ENCODE peak calls at places on chromosomes 16 and 17, in eight cellular contexts. O is uterus, R is BJ, H is thoracic aorta, T is OCI-LY7, N is mucosa of descending colon, L is mammary epithelial cell, I is K562. Q is an unnamed sample. For H3K36me3, the result is how much of the 10 kb centered on the place peaks cover.

GRCh38 chr16:71353736-71354135 is 4.8 kb upstream of the CALB2 start:
- DNase-seq in N (no peak), H (no peak), O (no peak), L (no peak), R (no peak), T (no peak), I (no peak), Q (no peak)

GRCh38 chr17:149231-149630 is 11.9 kb downstream of the SCGB1C2 start:
- DNase-seq in R (no peak), H (no peak), I (no peak), N (no peak), T (no peak), O (no peak), L (no peak), Q (no peak)

GRCh38 chr17:82866521-82867214 is 26.8 kb upstream of the ZNF750 start:
- DNase-seq in O (peak), L (no peak), R (no peak), N (peak), I (no peak), H (no peak), T (no peak), Q (no peak)

GRCh38 chr17:44310188-44310587 is 1.8 kb downstream of the RUNDC3A start:
- DNase-seq in N (no peak), T (no peak), R (no peak), O (no peak), I (no peak), H (no peak), L (no peak), Q (no peak)

GRCh38 chr16:9159839-9160550 is 68.6 kb downstream of the HAPSTR1 start:
- DNase-seq in I (peak), H (no peak), N (no peak), R (no peak), T (peak), L (peak), O (peak), Q (no peak)

GRCh38 chr17:79970576-79971068 is 65.0 kb downstream of the TBC1D16 start:
- DNase-seq in N (peak), R (no peak), O (peak), I (no peak), T (peak), H (no peak), L (peak), Q (no peak)

GRCh38 chr17:50079334-50080095 is 15.6 kb upstream of the PDK2 start:
- DNase-seq in H (no peak), N (peak), I (peak), R (no peak), L (peak), O (no peak), T (peak), Q (no peak)

GRCh38 chr17:52681486-52681885 is 523.0 kb upstream of the CA10 start:
- DNase-seq in N (no peak), L (no peak), H (no peak), I (no peak), T (no peak), R (no peak), O (no peak), Q (no peak)

GRCh38 chr17:68576811-68577551 is 24.2 kb downstream of the FAM20A start:
- DNase-seq in H (no peak), R (peak), N (no peak), O (peak), T (peak), L (no peak), I (no peak), Q (no peak)

GRCh38 chr17:41717408-41718286 is 5.5 kb downstream of the GAST start:
- DNase-seq in T (no peak), N (no peak), I (no peak), L (peak), H (no peak), O (no peak), R (no peak), Q (no peak)

GRCh38 chr16:53433930-53434435 is 288 bp upstream of the RBL2 start:
- DNase-seq in R (no peak), I (no peak), L (no peak), N (no peak), O (no peak), T (peak), H (no peak), Q (no peak)

GRCh38 chr16:84585886-84586285 is 32.0 kb downstream of the COTL1 start:
- DNase-seq in N (peak), R (no peak), T (peak), H (no peak), L (no peak), I (peak), O (no peak), Q (no peak)

GRCh38 chr16:85471469-85472431 is 141.4 kb upstream of the GSE1 start:
- DNase-seq in N (peak), O (no peak), L (peak), R (no peak), I (no peak), T (peak), H (no peak), Q (no peak)

GRCh38 chr17:65660947-65661346 is 99.5 kb upstream of the AXIN2 start:
- DNase-seq in I (peak), R (peak), N (no peak), H (no peak), O (no peak), L (no peak), T (no peak), Q (no peak)

GRCh38 chr16:24075929-24076716 is 180.0 kb upstream of the CACNG3 start:
- DNase-seq in T (peak), L (peak), I (peak), R (no peak), H (no peak), N (no peak), O (no peak), Q (peak)

GRCh38 chr17:12859520-12859919 is 70.2 kb downstream of the ARHGAP44 start:
- DNase-seq in R (no peak), I (no peak), T (no peak), L (no peak), O (no peak), N (no peak), H (no peak), Q (peak)

GRCh38 chr17:47310186-47310733 is 13.5 kb upstream of the EFCAB13 start:
- DNase-seq in H (no peak), L (no peak), N (no peak), I (no peak), O (no peak), R (no peak), T (no peak), Q (no peak)

GRCh38 chr16:13902677-13903076 is 17.3 kb upstream of the ERCC4 start:
- DNase-seq in N (no peak), R (no peak), I (no peak), T (no peak), L (no peak), H (no peak), O (no peak), Q (no peak)

GRCh38 chr16:50021509-50021908 is 3.5 kb upstream of the CNEP1R1 start:
- DNase-seq in H (no peak), N (no peak), O (no peak), L (peak), T (peak), I (no peak), R (no peak), Q (no peak)

GRCh38 chr17:43337684-43338428 is 60.9 kb upstream of the ARL4D start:
- DNase-seq in O (no peak), N (no peak), I (no peak), L (no peak), T (no peak), H (no peak), R (no peak), Q (no peak)

GRCh38 chr16:57111420-57111819 is 19.0 kb downstream of the CPNE2 start:
- DNase-seq in I (no peak), L (no peak), N (no peak), O (no peak), H (no peak), T (no peak), R (no peak), Q (no peak)

GRCh38 chr17:38352245-38353083 is 820 bp downstream of the SOCS7 start:
- DNase-seq in I (peak), N (no peak), H (no peak), O (peak), T (peak), R (no peak), L (peak), Q (peak)

GRCh38 chr17:45873728-45874127 is 20.6 kb upstream of the MAPT start:
- DNase-seq in R (no peak), H (no peak), O (no peak), T (no peak), L (no peak), N (no peak), I (no peak), Q (no peak)

GRCh38 chr16:74742051-74742481 is 32.6 kb downstream of the FA2H start:
- DNase-seq in T (no peak), L (no peak), O (no peak), R (no peak), I (no peak), H (no peak), N (no peak), Q (no peak)

GRCh38 chr16:63596716-63597115 is 1525.1 kb downstream of the CDH11 start:
- DNase-seq in H (no peak), I (no peak), L (no peak), R (no peak), N (no peak), T (no peak), O (no peak), Q (no peak)

GRCh38 chr17:81481011-81481799 is 31.4 kb downstream of the ACTG1 start:
- DNase-seq in N (no peak), I (peak), L (no peak), O (peak), H (no peak), T (no peak), R (no peak), Q (no peak)

GRCh38 chr16:67892375-67892774 is 679 bp upstream of the PSKH1 start:
- DNase-seq in L (no peak), T (no peak), O (no peak), I (no peak), R (no peak), N (no peak), H (no peak), Q (no peak)

GRCh38 chr17:42422958-42423712 is at the start of gene CAVIN1:
- DNase-seq in T (no peak), N (peak), H (peak), I (peak), L (peak), R (peak), O (peak), Q (no peak)

GRCh38 chr17:35227546-35227945 is 15.3 kb upstream of the SLFN5 start:
- DNase-seq in H (no peak), N (no peak), L (no peak), R (no peak), O (no peak), T (no peak), I (no peak), Q (no peak)

GRCh38 chr16:85524630-85525463 is 88.3 kb upstream of the GSE1 start:
- DNase-seq in T (peak), R (no peak), O (no peak), L (peak), N (no peak), I (no peak), H (no peak), Q (no peak)

GRCh38 chr17:37608369-37609169 is 649 bp downstream of the SYNRG start:
- DNase-seq in T (peak), H (peak), N (no peak), O (no peak), L (peak), R (no peak), I (no peak), Q (peak)

GRCh38 chr16:47713225-47713595 is 252.1 kb downstream of the PHKB start:
- DNase-seq in N (no peak), R (peak), L (peak), T (no peak), O (no peak), H (no peak), I (no peak), Q (peak)
- H3K4me3 ChIP-seq in N (no peak), R (no peak), L (no peak), T (no peak), O (no peak), H (no peak), I (no peak), Q (no peak)

GRCh38 chr17:18241229-18241871 is 15.9 kb downstream of the LLGL1 start:
- DNase-seq in I (no peak), T (no peak), N (no peak), R (no peak), H (no peak), L (no peak), O (no peak), Q (no peak)

GRCh38 chr17:18236494-18236893 is 11.1 kb downstream of the LLGL1 start:
- DNase-seq in O (no peak), R (no peak), N (no peak), I (no peak), L (no peak), T (no peak), H (no peak), Q (no peak)

GRCh38 chr17:18237461-18237860 is 12.0 kb downstream of the LLGL1 start:
- DNase-seq in R (no peak), N (no peak), L (no peak), H (no peak), T (no peak), O (no peak), I (no peak), Q (no peak)

GRCh38 chr17:18238299-18238698 is 12.9 kb downstream of the LLGL1 start:
- DNase-seq in N (no peak), L (no peak), T (no peak), H (no peak), I (no peak), R (no peak), O (no peak), Q (no peak)

DNA sequence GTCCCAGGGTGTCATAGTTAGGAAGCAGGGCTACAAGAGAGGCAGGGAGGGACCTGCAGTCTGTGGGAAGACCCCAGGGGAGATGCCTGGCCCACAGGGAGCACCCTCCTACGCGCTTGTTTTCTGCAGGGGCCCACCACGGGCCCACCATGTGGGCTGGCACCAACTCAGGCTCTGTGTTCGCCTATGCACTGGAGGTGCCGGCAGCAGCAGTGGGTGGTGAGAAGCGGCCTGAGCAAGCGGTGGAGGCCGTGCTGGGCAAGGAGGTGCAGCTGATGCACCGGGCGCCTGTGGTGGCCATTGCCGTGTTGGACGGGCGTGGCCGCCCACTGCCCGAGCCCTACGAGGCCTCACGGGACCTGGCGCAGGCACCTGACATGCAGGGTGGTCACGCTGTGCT is 15.0 kb downstream of the LLGL1 start:
- DNase-seq in I (no peak), R (no peak), N (no peak), T (no peak), L (no peak), O (no peak), H (no peak), Q (no peak)
- H3K36me3 ChIP-seq in I (under half), R (under half), N (under half), T (under half), L (under half), O (under half), H (under half), Q (under half)

DNA sequence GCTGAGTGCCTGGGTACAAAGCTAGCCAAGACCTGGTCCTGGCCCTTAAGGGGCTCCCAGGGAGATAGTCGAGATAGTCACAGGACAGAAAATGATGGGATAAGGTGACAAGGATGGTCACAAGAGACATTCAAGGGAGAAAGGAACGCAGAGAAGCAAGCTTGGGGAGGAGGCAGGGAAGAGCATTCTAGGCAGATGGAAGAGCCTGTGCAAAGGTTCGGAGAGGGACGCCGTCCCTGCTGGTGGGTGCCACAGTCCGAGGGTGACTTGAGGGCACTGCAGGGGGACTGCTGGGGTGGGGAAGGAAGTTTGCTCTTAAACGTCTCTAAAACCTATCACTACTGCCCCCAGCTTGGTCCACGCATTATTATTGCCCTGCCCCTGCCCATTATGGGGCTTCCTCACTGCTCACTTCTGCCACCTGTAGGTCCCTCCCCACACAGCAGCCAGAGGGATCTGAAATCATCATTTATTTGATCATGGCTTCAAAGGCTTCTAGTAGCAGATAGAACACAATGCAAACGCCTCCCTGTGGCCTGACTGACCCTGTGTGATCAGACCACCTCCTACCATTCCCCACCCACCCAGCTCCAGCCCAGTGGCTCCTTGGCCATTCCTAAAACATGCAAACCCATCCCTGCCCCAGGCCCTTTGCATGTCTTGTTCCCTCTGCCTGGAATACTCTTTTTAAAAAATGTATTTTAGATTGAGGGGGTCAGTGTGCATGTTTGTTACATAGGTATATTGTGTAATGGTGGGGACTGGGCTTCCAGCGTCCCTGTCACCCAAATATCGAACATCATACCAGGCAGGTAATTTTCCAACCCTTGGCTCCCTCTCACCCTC is 60.3 kb downstream of the RMI2 start:
- DNase-seq in N (no peak), O (no peak), R (no peak), L (no peak), T (peak), I (peak), H (no peak), Q (no peak)
- TF ChIP-seq CTCF in N (no peak), O (no peak), R (peak), L (peak), T (peak), I (peak), H (peak), Q (peak)

DNA sequence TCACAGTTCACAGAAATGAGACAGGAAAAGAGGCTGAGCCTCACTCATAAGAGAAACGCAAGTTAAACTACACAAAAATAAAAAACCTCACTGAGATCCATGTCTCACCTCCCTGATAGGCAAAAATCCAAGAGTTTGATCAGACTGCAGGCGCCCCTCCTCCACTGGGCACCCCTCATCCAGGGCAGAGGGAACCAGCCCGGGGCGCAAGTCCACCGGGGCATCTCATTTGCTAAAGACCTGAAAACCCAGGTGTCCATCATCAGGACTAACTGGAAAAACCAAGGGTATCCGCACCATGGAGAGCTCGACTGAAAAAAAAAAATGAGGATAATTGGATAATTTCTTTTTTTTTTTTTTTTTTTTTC is 2.6 kb downstream of the HBZ start:
- DNase-seq in H (no peak), R (no peak), T (no peak), O (no peak), L (no peak), N (no peak), I (no peak), Q (no peak)
- H3K4me3 ChIP-seq in H (peak), R (no peak), T (peak), O (no peak), L (no peak), N (no peak), I (peak), Q (no peak)

DNA sequence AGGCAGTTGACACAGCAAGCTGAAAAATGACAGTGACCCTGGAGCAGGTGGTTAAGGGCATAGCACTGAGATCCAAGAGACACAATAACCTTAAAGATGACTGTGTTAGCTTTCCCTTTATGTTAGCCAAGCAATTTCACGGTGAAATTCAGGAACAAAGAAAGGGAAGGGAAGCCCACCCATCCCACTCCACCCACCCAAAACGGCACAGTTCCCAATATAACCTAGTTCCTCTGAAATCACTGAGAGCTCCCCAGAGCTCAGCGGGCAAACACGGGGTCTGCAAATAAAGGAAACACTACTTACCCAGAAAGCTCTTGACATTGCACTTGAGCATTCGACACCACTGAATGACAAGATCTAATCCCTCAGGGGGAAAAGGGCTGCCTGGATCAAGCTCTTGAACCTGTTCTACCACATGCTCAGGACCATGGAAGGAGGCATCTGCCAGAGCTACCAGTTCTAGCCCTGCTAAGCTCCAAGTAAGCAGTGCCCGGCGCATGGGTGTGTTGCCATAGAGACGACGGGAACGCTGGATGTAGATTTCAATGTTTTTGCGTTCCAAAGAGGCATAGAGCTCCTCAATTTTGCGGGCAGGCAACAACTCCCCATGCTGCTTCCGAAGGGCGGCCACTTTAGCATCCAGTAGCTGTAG is 10.6 kb downstream of the BLTP2 start:
- DNase-seq in N (no peak), I (no peak), T (no peak), H (no peak), R (no peak), O (no peak), L (no peak), Q (no peak)
- H3K36me3 ChIP-seq in N (under half), I (half or more), T (half or more), H (half or more), R (half or more), O (under half), L (half or more), Q (under half)

GRCh38 chr17:77740481-77740880 is 218.0 kb upstream of the TNRC6C start:
- DNase-seq in O (no peak), H (no peak), T (no peak), L (no peak), N (no peak), I (no peak), R (no peak), Q (no peak)

GRCh38 chr17:77738666-77739531 is 219.6 kb upstream of the TNRC6C start:
- DNase-seq in I (no peak), T (no peak), O (no peak), R (no peak), N (no peak), L (no peak), H (no peak), Q (no peak)

GRCh38 chr17:77744268-77744988 is 214.1 kb upstream of the TNRC6C start:
- DNase-seq in I (no peak), O (peak), T (no peak), R (no peak), N (no peak), H (no peak), L (no peak), Q (no peak)

GRCh38 chr17:77742579-77742978 is 215.9 kb upstream of the TNRC6C start:
- DNase-seq in N (no peak), I (no peak), O (no peak), R (no peak), T (no peak), H (no peak), L (no peak), Q (no peak)

GRCh38 chr17:77741109-77741508 is 217.4 kb upstream of the TNRC6C start:
- DNase-seq in O (no peak), L (no peak), R (no peak), I (peak), H (no peak), N (no peak), T (peak), Q (no peak)
- TF ChIP-seq CTCF in O (no peak), L (peak), R (peak), I (peak), H (peak), N (no peak), T (peak), Q (peak)